ENCODE peak calls at places on chromosomes 16 and 17, in seven cellular contexts. U is testis, S is HCT116, R is heart right ventricle, C is IMR-90, K is tibial nerve, W is cardiac muscle cell. I is an unnamed sample. For H3K36me3 and H3K4me1, the result is how much of the 10 kb centered on the place peaks cover.

GRCh38 chr16:52470601-52471000 is 76.3 kb downstream of the TOX3 start:
- DNase-seq in W (no peak), U (no peak), K (no peak), C (no peak), R (no peak), S (no peak), I (no peak)

GRCh38 chr16:17375388-17376304 is 95.1 kb downstream of the XYLT1 start:
- DNase-seq in W (no peak), U (no peak), S (no peak), R (no peak), C (no peak), K (no peak), I (no peak)

GRCh38 chr17:29591737-29592624 is 951 bp upstream of the ANKRD13B start:
- DNase-seq in S (peak), W (peak), R (peak), C (peak), K (peak), U (peak), I (peak)

GRCh38 chr17:53058031-53058430 is 764.7 kb upstream of the KIF2B start:
- DNase-seq in C (no peak), U (no peak), S (no peak), R (no peak), K (no peak), W (no peak), I (no peak)

GRCh38 chr16:51012396-51012795 is 138.7 kb downstream of the SALL1 start:
- DNase-seq in S (no peak), K (no peak), C (no peak), R (no peak), W (peak), U (no peak), I (no peak)

GRCh38 chr17:78300962-78301820 is 58.7 kb downstream of the SOCS3 start:
- DNase-seq in W (no peak), R (no peak), C (no peak), K (no peak), S (peak), U (no peak), I (no peak)

GRCh38 chr16:82136956-82137818 is 32.8 kb downstream of the MPHOSPH6 start:
- DNase-seq in W (no peak), K (no peak), U (no peak), R (no peak), C (no peak), S (no peak), I (no peak)

GRCh38 chr17:48127371-48128051 is 19.9 kb downstream of the SNX11 start:
- DNase-seq in U (no peak), C (no peak), S (peak), K (no peak), R (no peak), W (no peak), I (no peak)

GRCh38 chr17:14304222-14304844 is 3.5 kb downstream of the HS3ST3B1 start:
- DNase-seq in R (no peak), W (no peak), C (no peak), K (no peak), S (no peak), U (no peak), I (no peak)

GRCh38 chr17:59440757-59441458 is 109.5 kb downstream of the YPEL2 start:
- DNase-seq in U (peak), K (peak), C (peak), W (peak), S (peak), R (peak), I (peak)

GRCh38 chr16:11977206-11978041 is 890 bp downstream of the SNX29 start:
- DNase-seq in C (peak), W (no peak), U (peak), S (peak), R (peak), K (peak), I (no peak)

GRCh38 chr17:60138769-60139437 is 10.9 kb upstream of the CA4 start:
- DNase-seq in K (no peak), S (no peak), U (no peak), C (no peak), R (no peak), W (no peak), I (no peak)

GRCh38 chr16:130533-131173 is 7.8 kb downstream of the NPRL3 start:
- DNase-seq in U (no peak), C (no peak), S (no peak), R (no peak), K (no peak), W (no peak), I (no peak)

GRCh38 chr16:77956231-77956630 is 66.1 kb upstream of the CLEC3A start:
- DNase-seq in K (no peak), W (no peak), R (no peak), S (no peak), C (no peak), U (no peak), I (no peak)

GRCh38 chr17:45403906-45404490 is 28.7 kb downstream of the ARHGAP27 start:
- DNase-seq in U (no peak), R (no peak), W (no peak), S (no peak), C (no peak), K (no peak), I (no peak)

GRCh38 chr16:66357523-66357928 is 9.0 kb upstream of the CDH5 start:
- DNase-seq in S (peak), C (peak), W (peak), U (peak), R (peak), K (peak), I (peak)

GRCh38 chr17:76153202-76153601 is 12.2 kb upstream of the FOXJ1 start:
- DNase-seq in S (no peak), U (no peak), C (no peak), K (no peak), R (no peak), W (no peak), I (no peak)

GRCh38 chr16:4272114-4272954 is 489 bp downstream of the TFAP4 start:
- DNase-seq in K (no peak), R (peak), W (peak), C (no peak), S (no peak), U (peak), I (peak)

GRCh38 chr16:25575363-25575762 is 116.4 kb upstream of the HS3ST4 start:
- DNase-seq in C (no peak), R (no peak), S (no peak), U (no peak), K (no peak), W (no peak), I (no peak)

GRCh38 chr17:48426019-48426418 is 4.0 kb downstream of the SKAP1 start:
- DNase-seq in K (no peak), U (no peak), W (no peak), C (no peak), S (no peak), R (no peak), I (no peak)

GRCh38 chr17:73669771-73670170 is 25.5 kb upstream of the SDK2 start:
- DNase-seq in U (no peak), K (no peak), S (no peak), R (no peak), C (no peak), W (no peak), I (no peak)

GRCh38 chr17:6485646-6486412 is 41.6 kb downstream of the PIMREG start:
- DNase-seq in U (no peak), C (no peak), W (no peak), S (no peak), R (no peak), K (no peak), I (no peak)

GRCh38 chr16:1772362-1772907 is at the start of gene EME2:
- DNase-seq in C (peak), K (no peak), S (no peak), U (no peak), W (no peak), R (no peak), I (peak)

GRCh38 chr17:62626719-62627218 is 701 bp upstream of the MRC2 start:
- DNase-seq in K (peak), R (peak), W (peak), C (peak), S (no peak), U (peak), I (peak)

GRCh38 chr17:79941088-79942010 is 94.3 kb downstream of the TBC1D16 start:
- DNase-seq in W (no peak), K (no peak), C (no peak), S (no peak), R (no peak), U (no peak), I (no peak)

GRCh38 chr17:81210868-81211267 is 11.9 kb downstream of the CEP131 start:
- DNase-seq in S (no peak), K (no peak), R (no peak), W (no peak), U (no peak), C (no peak), I (no peak)

GRCh38 chr17:3535253-3535995 is 22.2 kb downstream of the TRPV3 start:
- DNase-seq in R (peak), C (peak), K (peak), U (peak), W (peak), S (peak), I (no peak)

GRCh38 chr17:68705331-68706166 is 104.4 kb upstream of the FAM20A start:
- DNase-seq in U (no peak), W (no peak), C (peak), K (no peak), S (no peak), R (no peak), I (no peak)

GRCh38 chr17:79201119-79201518 is 126.5 kb downstream of the ENGASE start:
- DNase-seq in K (no peak), S (no peak), W (no peak), U (no peak), R (no peak), C (no peak), I (no peak)

GRCh38 chr17:44867841-44868240 is 20.2 kb downstream of the HIGD1B start:
- DNase-seq in U (no peak), K (no peak), W (no peak), R (no peak), S (no peak), C (no peak), I (no peak)

GRCh38 chr16:88906020-88906419 is 39.6 kb upstream of the PABPN1L start:
- DNase-seq in U (no peak), W (no peak), S (no peak), R (no peak), C (no peak), K (no peak), I (no peak)

GRCh38 chr16:27245276-27246231 is 23.0 kb downstream of the NSMCE1 start:
- DNase-seq in K (no peak), R (no peak), C (peak), S (no peak), W (no peak), U (peak), I (no peak)

GRCh38 chr17:79659376-79659775 is 48.5 kb upstream of the RBFOX3 start:
- DNase-seq in W (no peak), S (no peak), K (no peak), C (no peak), R (no peak), U (no peak), I (no peak)

GRCh38 chr16:78775161-78775561 is 675.7 kb downstream of the WWOX start:
- DNase-seq in U (no peak), R (no peak), C (no peak), S (no peak), K (no peak), W (no peak), I (no peak)

GRCh38 chr16:66899310-66899944 is 19.1 kb downstream of the PDP2 start:
- DNase-seq in K (no peak), W (no peak), R (no peak), S (no peak), C (peak), U (no peak), I (no peak)

GRCh38 chr17:82786427-82786826 is 34.6 kb downstream of the TBCD start:
- DNase-seq in R (no peak), C (no peak), U (no peak), W (no peak), K (no peak), S (no peak), I (no peak)
- H3K27ac ChIP-seq in R (no peak), C (no peak), U (no peak), W (no peak), K (no peak), S (no peak), I (no peak)

GRCh38 chr17:5419356-5419958 is at the start of gene NUP88:
- DNase-seq in R (peak), S (peak), C (peak), K (peak), U (peak), W (peak), I (peak)
- H3K36me3 ChIP-seq in R (half or more), S (under half), C (under half), K (under half), U (under half), W (under half), I (half or more)

DNA sequence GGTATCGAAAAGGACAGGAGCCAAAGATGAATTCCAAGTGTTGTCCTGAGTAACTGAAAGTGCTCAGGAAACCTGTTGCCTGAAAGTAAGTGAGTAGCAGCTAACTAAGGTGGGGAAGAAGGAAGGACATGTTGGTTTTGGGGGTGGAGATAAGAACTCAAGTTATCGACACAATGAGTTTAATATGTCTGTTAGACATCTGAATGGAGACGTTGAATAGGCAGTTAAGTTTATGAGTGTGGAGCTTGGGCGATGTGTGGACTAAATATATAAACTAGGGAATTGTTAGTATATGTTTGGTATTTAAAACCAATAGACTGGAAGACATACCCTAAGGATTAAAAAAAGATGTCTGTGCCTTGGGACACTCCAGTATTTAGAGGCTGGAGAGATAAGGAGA is 82.7 kb upstream of the ASIC2 start:
- DNase-seq in U (no peak), W (no peak), C (no peak), S (no peak), K (no peak), R (no peak), I (no peak)
- H3K4me1 ChIP-seq in U (under half), W (under half), C (under half), S (under half), K (under half), R (under half), I (under half)

GRCh38 chr17:57921342-57921741 is 33.9 kb downstream of the CUEDC1 start:
- DNase-seq in K (peak), R (no peak), C (peak), S (no peak), W (no peak), U (peak), I (no peak)
- H3K27ac ChIP-seq in K (peak), R (peak), C (peak), S (no peak), W (no peak), U (peak), I (no peak)

DNA sequence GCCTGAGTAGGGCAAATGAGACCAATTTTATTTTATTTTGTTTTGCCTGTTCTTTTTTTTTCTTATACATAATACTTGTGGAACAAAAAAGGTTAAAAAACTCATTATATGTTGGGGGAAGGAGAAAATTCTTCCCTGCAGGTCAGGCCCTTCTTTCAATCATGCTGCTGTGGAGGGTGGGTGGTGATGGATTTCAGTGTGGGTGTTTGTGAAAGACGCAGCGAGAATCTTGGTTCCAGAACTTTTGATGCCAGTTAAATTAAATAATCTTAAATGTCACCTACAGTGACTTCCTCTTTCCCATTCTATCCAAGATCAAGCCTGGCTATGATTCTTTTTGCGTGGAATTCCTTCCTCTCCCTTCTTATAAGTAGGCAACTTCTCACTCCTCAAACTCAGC is 595.8 kb upstream of the EEF2KMT start:
- DNase-seq in C (no peak), U (no peak), S (no peak), R (no peak), W (no peak), K (no peak), I (no peak)
- H3K36me3 ChIP-seq in C (under half), U (under half), S (under half), R (under half), W (under half), K (under half), I (under half)

DNA sequence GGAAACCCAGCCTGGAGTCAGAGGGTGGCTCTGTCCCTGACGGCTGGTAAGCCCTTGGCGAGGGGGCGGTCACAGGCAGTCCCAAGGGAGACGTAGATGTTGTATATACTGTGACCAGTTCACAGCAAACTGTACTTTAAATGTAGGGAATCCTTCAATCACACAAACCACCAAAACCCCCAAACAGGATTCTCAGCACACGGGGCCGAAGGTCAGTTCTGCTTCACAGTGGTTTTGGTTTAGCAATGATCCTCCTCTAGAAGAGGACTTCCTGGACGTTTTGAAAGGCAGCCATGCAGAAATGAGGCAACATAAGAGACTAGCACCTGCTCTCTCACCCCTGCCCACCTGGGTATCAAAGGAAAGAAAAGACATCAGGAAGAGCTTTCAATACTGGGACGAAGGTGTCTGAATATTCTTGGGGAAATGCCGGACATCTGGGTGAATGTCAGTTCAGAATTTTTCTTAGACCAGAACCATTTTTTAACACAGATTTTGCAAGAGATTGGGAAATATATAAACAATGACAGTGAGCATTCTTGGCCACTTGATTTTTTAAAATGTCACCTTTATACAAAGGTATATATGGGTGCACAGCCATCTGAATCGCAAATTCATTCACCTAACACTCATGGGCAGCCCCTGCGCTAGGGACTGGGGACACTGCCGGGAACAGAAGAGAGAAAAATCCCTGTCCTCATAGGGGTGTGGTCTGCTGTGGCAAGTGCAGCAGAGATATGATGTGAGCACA is 74.2 kb downstream of the CRISPLD2 start:
- DNase-seq in W (no peak), C (no peak), R (no peak), U (no peak), S (no peak), K (no peak), I (no peak)
- H3K4me1 ChIP-seq in W (under half), C (under half), R (under half), U (under half), S (under half), K (under half), I (under half)

GRCh38 chr16:58519707-58520106 is 4.4 kb downstream of the SETD6 start:
- DNase-seq in W (no peak), U (no peak), R (no peak), C (no peak), S (no peak), K (no peak), I (no peak)
- H3K27ac ChIP-seq in W (no peak), U (no peak), R (no peak), C (no peak), S (no peak), K (no peak), I (no peak)

GRCh38 chr16:68073902-68074760 is 11.0 kb upstream of the NFATC3 start:
- DNase-seq in R (no peak), C (no peak), S (no peak), K (no peak), W (no peak), U (no peak), I (no peak)

GRCh38 chr16:68076560-68076959 is 8.6 kb upstream of the NFATC3 start:
- DNase-seq in W (no peak), S (no peak), R (no peak), K (no peak), U (peak), C (no peak), I (no peak)

GRCh38 chr16:68075980-68076379 is 9.2 kb upstream of the NFATC3 start:
- DNase-seq in K (no peak), U (no peak), W (no peak), C (no peak), R (no peak), S (no peak), I (no peak)

GRCh38 chr16:68072038-68072695 is 13.0 kb upstream of the NFATC3 start:
- DNase-seq in S (no peak), W (no peak), R (no peak), C (peak), U (peak), K (peak), I (no peak)

DNA sequence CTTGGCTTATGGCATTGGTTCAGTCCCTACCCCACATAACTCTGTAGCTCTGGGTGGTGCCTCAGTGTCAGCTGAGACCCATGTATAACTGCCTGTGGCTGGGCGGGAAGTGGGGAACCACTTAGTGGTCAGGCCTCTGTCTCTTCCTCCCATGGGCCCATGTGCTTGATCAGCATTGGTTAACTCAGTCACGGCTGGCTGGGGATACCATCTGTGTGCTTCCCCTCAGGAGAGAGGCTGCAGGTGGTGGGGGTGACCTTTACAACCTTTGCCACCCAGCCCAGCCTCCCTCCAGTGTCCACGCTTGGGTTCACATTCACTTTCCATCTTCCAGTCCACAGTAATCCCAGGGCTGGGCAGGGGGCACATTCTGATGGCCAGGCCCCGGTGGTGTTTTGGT is 10.3 kb upstream of the NFATC3 start:
- DNase-seq in C (no peak), R (no peak), K (no peak), U (no peak), W (no peak), S (no peak), I (peak)
- H3K36me3 ChIP-seq in C (half or more), R (half or more), K (under half), U (under half), W (under half), S (under half), I (half or more)

DNA sequence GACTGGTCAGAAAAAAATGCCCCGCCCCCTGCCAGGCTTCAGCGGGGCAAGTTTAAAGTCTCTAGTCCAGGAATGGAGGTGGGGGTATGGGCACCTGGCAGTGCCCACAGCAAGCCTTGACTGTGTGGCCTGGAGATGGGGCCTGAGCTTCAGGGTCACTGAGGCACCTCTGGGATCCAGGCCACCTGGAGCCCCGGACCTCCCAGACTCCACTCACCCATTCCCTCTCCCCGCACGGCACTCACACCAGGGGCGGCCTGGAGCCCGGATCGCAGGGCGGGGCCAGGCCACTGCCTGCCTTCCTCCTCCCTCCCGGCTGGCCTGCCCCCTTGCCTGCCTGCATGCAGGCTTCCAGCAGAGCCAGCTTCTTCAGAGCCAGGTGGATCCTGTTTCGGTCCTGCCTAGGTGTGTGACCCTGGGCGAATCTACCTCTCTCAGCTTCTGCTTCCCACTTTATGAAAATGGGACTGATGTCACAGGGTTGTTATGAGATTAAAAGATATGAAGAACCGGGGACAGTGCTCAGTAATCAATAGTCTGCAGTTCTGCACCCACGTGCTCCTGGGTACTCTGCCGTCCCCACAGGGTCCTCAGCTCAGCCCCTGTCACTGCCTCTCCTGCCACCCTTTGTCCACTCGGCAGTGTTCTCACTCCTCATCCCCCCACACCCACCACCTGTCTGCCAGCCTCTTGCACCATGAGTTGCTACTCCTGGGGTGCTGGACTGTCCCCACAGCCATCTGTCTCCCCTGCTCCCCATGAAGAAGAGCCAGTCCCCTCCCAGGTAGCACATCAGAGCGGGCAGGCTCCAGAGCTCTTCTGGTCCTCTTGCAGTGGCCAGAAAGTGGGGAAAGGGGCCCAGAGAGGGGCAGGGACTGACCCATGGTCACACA is 1.2 kb upstream of the TCAP start:
- DNase-seq in C (no peak), R (no peak), U (no peak), W (no peak), S (peak), K (no peak), I (no peak)
- H3K4me1 ChIP-seq in C (under half), R (half or more), U (under half), W (under half), S (under half), K (under half), I (under half)